ENCODE peak calls at places on chromosome 6, in seven cellular contexts. B, V, L, I, H, U and T are unnamed samples.

GRCh38 chr6:160041608-160042007 is 72.7 kb downstream of the IGF2R start:
- DNase-seq in I (no peak), H (no peak), B (peak), U (no peak), L (peak), V (no peak), T (no peak)

GRCh38 chr6:32882879-32883250 is 28.9 kb downstream of the PSMB9 start:
- DNase-seq in B (no peak), L (peak), U (no peak), I (no peak), V (no peak), H (no peak), T (no peak)

GRCh38 chr6:47308223-47308567 is 1.5 kb downstream of the TNFRSF21 start:
- DNase-seq in I (peak), U (no peak), H (no peak), B (no peak), L (peak), V (peak), T (no peak)

GRCh38 chr6:45657243-45657642 is 279.5 kb upstream of the SUPT3H start:
- DNase-seq in V (no peak), I (no peak), L (peak), B (no peak), U (no peak), H (no peak), T (no peak)

GRCh38 chr6:37547564-37548061 is 47.9 kb upstream of the CCDC167 start:
- DNase-seq in V (peak), U (no peak), L (peak), H (no peak), I (no peak), B (no peak), T (no peak)

GRCh38 chr6:166540631-166541331 is 45.7 kb downstream of the RAMACL start:
- DNase-seq in H (no peak), B (no peak), V (no peak), L (no peak), U (peak), I (no peak), T (no peak)

GRCh38 chr6:46651006-46651405 is 1.6 kb downstream of the CYP39A1 start:
- DNase-seq in H (no peak), L (peak), B (no peak), V (no peak), U (no peak), I (no peak), T (no peak)

GRCh38 chr6:161444464-161444863 is 170.6 kb upstream of the AGPAT4 start:
- DNase-seq in L (no peak), H (no peak), I (no peak), B (no peak), U (no peak), V (no peak), T (no peak)

GRCh38 chr6:3297909-3298308 is 39.2 kb downstream of the PSMG4 start:
- DNase-seq in B (peak), L (no peak), U (no peak), H (no peak), V (no peak), I (no peak), T (no peak)

GRCh38 chr6:30716879-30717128 is 277 bp downstream of the MDC1 start:
- DNase-seq in V (no peak), L (no peak), B (no peak), H (no peak), U (no peak), I (no peak), T (no peak)

GRCh38 chr6:159172066-159172465 is 2.9 kb downstream of the FNDC1 start:
- DNase-seq in H (no peak), V (no peak), L (peak), U (no peak), B (no peak), I (no peak), T (no peak)

GRCh38 chr6:31128093-31128676 is 7.9 kb upstream of the CDSN start:
- DNase-seq in H (peak), I (peak), V (peak), B (no peak), L (peak), U (peak), T (peak)

GRCh38 chr6:170101281-170102035 is 189.4 kb downstream of the DLL1 start:
- DNase-seq in B (peak), V (no peak), I (no peak), U (no peak), L (no peak), H (no peak), T (no peak)

GRCh38 chr6:160139420-160139851 is 17.8 kb downstream of the SLC22A1 start:
- DNase-seq in B (peak), I (no peak), H (no peak), V (no peak), U (no peak), L (peak), T (no peak)

GRCh38 chr6:108277831-108278230 is 17.0 kb upstream of the SNX3 start:
- DNase-seq in L (peak), I (no peak), V (no peak), H (no peak), U (no peak), B (no peak), T (no peak)

GRCh38 chr6:56025785-56026184 is 150.4 kb upstream of the BMP5 start:
- DNase-seq in U (no peak), L (no peak), H (no peak), V (no peak), B (no peak), I (no peak), T (no peak)

GRCh38 chr6:87722831-87723726 is 21.0 kb upstream of the AKIRIN2 start:
- DNase-seq in L (peak), I (peak), U (no peak), V (peak), H (no peak), B (no peak), T (no peak)

GRCh38 chr6:32288426-32288825 is 64.6 kb upstream of the NOTCH4 start:
- DNase-seq in I (no peak), H (no peak), L (no peak), U (no peak), V (no peak), B (no peak), T (no peak)

GRCh38 chr6:437042-437402 is 45.5 kb downstream of the IRF4 start:
- DNase-seq in U (no peak), B (no peak), L (peak), I (no peak), H (no peak), V (no peak), T (no peak)

GRCh38 chr6:32113386-32114352 is 4.5 kb upstream of the TNXB start:
- DNase-seq in V (no peak), I (no peak), L (peak), B (no peak), H (no peak), U (no peak), T (no peak)

GRCh38 chr6:42190784-42191183 is 4.0 kb downstream of the GUCA1B start:
- DNase-seq in V (no peak), B (no peak), U (no peak), H (no peak), L (peak), I (no peak), T (no peak)

GRCh38 chr6:52992980-52993379 is 2.1 kb downstream of the GSTA4 start:
- DNase-seq in U (no peak), B (no peak), I (no peak), L (peak), H (no peak), V (no peak), T (no peak)

GRCh38 chr6:144782634-144783033 is 497.5 kb downstream of the UTRN start:
- DNase-seq in I (no peak), L (no peak), B (no peak), U (no peak), V (no peak), H (no peak), T (no peak)

GRCh38 chr6:20497200-20497820 is 36.9 kb upstream of the CDKAL1 start:
- DNase-seq in B (no peak), L (peak), U (no peak), V (no peak), I (no peak), H (no peak), T (no peak)

GRCh38 chr6:53107091-53107490 is 41.5 kb downstream of the GCM1 start:
- DNase-seq in B (no peak), L (peak), H (no peak), I (no peak), V (no peak), U (no peak), T (no peak)

GRCh38 chr6:51792273-51793030 is 295.0 kb downstream of the PKHD1 start:
- DNase-seq in U (no peak), B (no peak), L (no peak), V (no peak), I (no peak), H (no peak), T (no peak)

GRCh38 chr6:100549406-100550167 is 84.9 kb upstream of the SIM1 start:
- DNase-seq in B (no peak), L (peak), V (no peak), H (no peak), U (no peak), I (no peak), T (no peak)

GRCh38 chr6:108323710-108324109 is 28.9 kb downstream of the AFG1L start:
- DNase-seq in H (no peak), L (no peak), B (no peak), I (no peak), V (no peak), U (no peak), T (no peak)

GRCh38 chr6:141664744-141665143 is 468.0 kb upstream of the GJE1 start:
- DNase-seq in V (no peak), I (no peak), U (no peak), L (no peak), B (no peak), H (no peak), T (no peak)

GRCh38 chr6:32369678-32370077 is 2.0 kb downstream of the TSBP1 start:
- DNase-seq in B (no peak), U (no peak), I (no peak), H (no peak), L (peak), V (no peak), T (no peak)